ENCODE peak calls at places on chromosomes 7 and 10, in seven cellular contexts. T is HCT116; U is CD8-positive, alpha-beta memory T cell; R is IMR-90; I is SJSA1; W is heart left ventricle; N is lung. G is an unnamed sample. For H3K4me1, the result is how much of the 10 kb centered on the place peaks cover.

GRCh38 chr10:32007026-32007425 is 49.2 kb downstream of the KIF5B start:
- DNase-seq in W (no peak), I (no peak), R (no peak), T (no peak), N (no peak), U (no peak), G (no peak)

GRCh38 chr7:143299346-143299745 is 11.2 kb downstream of the CASP2 start:
- DNase-seq in T (no peak), N (no peak), I (no peak), R (peak), U (no peak), W (no peak), G (no peak)

GRCh38 chr10:18455086-18455884 is 196.1 kb downstream of the NSUN6 start:
- DNase-seq in W (no peak), I (no peak), R (peak), N (no peak), U (no peak), T (no peak), G (no peak)

GRCh38 chr7:87330942-87331341 is 14.5 kb upstream of the CROT start:
- DNase-seq in T (no peak), U (no peak), R (no peak), W (no peak), N (no peak), I (no peak), G (no peak)

GRCh38 chr7:88835147-88835728 is 39.7 kb upstream of the TEX47 start:
- DNase-seq in N (no peak), T (peak), R (no peak), U (no peak), W (no peak), I (peak), G (no peak)

GRCh38 chr7:45028138-45028919 is 28.3 kb downstream of the CCM2 start:
- DNase-seq in T (no peak), U (peak), R (no peak), W (no peak), N (no peak), I (no peak), G (no peak)

GRCh38 chr7:155670521-155670920 is 26.1 kb downstream of the RBM33 start:
- DNase-seq in R (no peak), N (no peak), T (no peak), W (no peak), I (no peak), U (no peak), G (no peak)

GRCh38 chr7:22476822-22477221 is 23.2 kb downstream of the STEAP1B start:
- DNase-seq in R (no peak), T (no peak), I (no peak), W (no peak), U (no peak), N (no peak), G (no peak)

GRCh38 chr7:138126928-138127327 is 50.7 kb downstream of the AKR1D1 start:
- DNase-seq in N (no peak), R (no peak), U (no peak), W (no peak), I (peak), T (no peak), G (no peak)

GRCh38 chr10:87761892-87762291 is 56.1 kb downstream of the ATAD1 start:
- DNase-seq in N (no peak), I (peak), U (no peak), R (peak), W (no peak), T (peak), G (no peak)

GRCh38 chr7:91789558-91789957 is 90.9 kb downstream of the MTERF1 start:
- DNase-seq in W (no peak), I (no peak), T (no peak), R (no peak), U (no peak), N (no peak), G (no peak)

GRCh38 chr10:106044511-106044910 is 1120.0 kb downstream of the SORCS1 start:
- DNase-seq in R (no peak), U (no peak), W (no peak), N (no peak), I (no peak), T (no peak), G (no peak)

GRCh38 chr10:86317949-86318725 is 48.5 kb downstream of the GRID1 start:
- DNase-seq in I (no peak), N (no peak), T (no peak), R (no peak), W (no peak), U (no peak), G (no peak)

GRCh38 chr7:31065840-31066239 is 13.7 kb downstream of the ADCYAP1R1 start:
- DNase-seq in I (no peak), U (no peak), R (no peak), N (no peak), W (no peak), T (no peak), G (no peak)

GRCh38 chr10:37552881-37553280 is 304.5 kb downstream of the ZNF248 start:
- DNase-seq in T (no peak), N (no peak), U (no peak), W (no peak), I (no peak), R (no peak), G (no peak)

GRCh38 chr10:130973127-130973839 is 338.2 kb downstream of the TCERG1L start:
- DNase-seq in W (no peak), U (no peak), T (no peak), N (peak), R (no peak), I (no peak), G (no peak)

GRCh38 chr7:70595741-70596574 is 536.0 kb upstream of the GALNT17 start:
- DNase-seq in I (no peak), T (no peak), R (no peak), W (peak), N (no peak), U (no peak), G (peak)

GRCh38 chr7:88310950-88311674 is 4.4 kb upstream of the STEAP4 start:
- DNase-seq in N (no peak), R (no peak), W (no peak), I (no peak), U (no peak), T (no peak), G (no peak)

GRCh38 chr10:129605986-129606518 is 139.0 kb downstream of the MGMT start:
- DNase-seq in W (no peak), U (no peak), R (no peak), I (no peak), T (no peak), N (no peak), G (no peak)

GRCh38 chr7:19284596-19285300 is 139.5 kb upstream of the FERD3L start:
- DNase-seq in W (no peak), R (peak), N (no peak), T (no peak), U (no peak), I (no peak), G (no peak)

GRCh38 chr10:46286991-46287693 is at the start of gene ANTXRL:
- DNase-seq in I (no peak), T (no peak), N (no peak), W (no peak), R (no peak), U (no peak), G (no peak)

GRCh38 chr10:78875331-78875877 is 193.4 kb upstream of the ZMIZ1 start:
- DNase-seq in R (no peak), U (no peak), N (peak), W (no peak), I (no peak), T (no peak), G (no peak)

GRCh38 chr7:44104880-44105771 is 981 bp downstream of the AEBP1 start:
- DNase-seq in U (peak), W (peak), T (no peak), N (no peak), I (no peak), R (peak), G (peak)

GRCh38 chr7:123057926-123058325 is 62.4 kb upstream of the TAS2R16 start:
- DNase-seq in R (no peak), T (no peak), U (no peak), I (no peak), W (no peak), N (no peak), G (no peak)

GRCh38 chr10:24331457-24331856 is 122.5 kb downstream of the KIAA1217 start:
- DNase-seq in I (no peak), W (no peak), T (no peak), R (peak), N (peak), U (no peak), G (no peak)

GRCh38 chr7:148799893-148800545 is 84.1 kb downstream of the EZH2 start:
- DNase-seq in R (no peak), I (no peak), N (no peak), W (no peak), T (no peak), U (no peak), G (no peak)

GRCh38 chr7:142890838-142891485 is 5.4 kb upstream of the TRPV6 start:
- DNase-seq in R (no peak), N (no peak), U (no peak), T (no peak), W (no peak), I (no peak), G (no peak)

GRCh38 chr7:26372211-26372610 is 80.5 kb downstream of the SNX10 start:
- DNase-seq in W (no peak), U (no peak), T (no peak), N (no peak), I (no peak), R (no peak), G (no peak)

GRCh38 chr7:11751807-11752389 is 80.1 kb downstream of the THSD7A start:
- DNase-seq in N (no peak), T (no peak), I (no peak), R (no peak), U (no peak), W (no peak), G (no peak)

GRCh38 chr10:69569144-69569934 is 3.9 kb downstream of the NEUROG3 start:
- DNase-seq in R (no peak), T (no peak), U (no peak), N (no peak), W (no peak), I (no peak), G (no peak)

GRCh38 chr10:69571618-69572158 is 1.5 kb downstream of the NEUROG3 start:
- DNase-seq in W (no peak), U (no peak), T (no peak), I (no peak), N (no peak), R (no peak), G (no peak)

GRCh38 chr10:69568472-69569143 is 4.6 kb downstream of the NEUROG3 start:
- DNase-seq in I (no peak), T (no peak), N (no peak), U (no peak), W (no peak), R (no peak), G (no peak)

GRCh38 chr10:69572159-69573055 is 815 bp downstream of the NEUROG3 start:
- DNase-seq in W (no peak), N (no peak), R (peak), I (no peak), U (no peak), T (no peak), G (no peak)

GRCh38 chr10:69570050-69570816 is 3.0 kb downstream of the NEUROG3 start:
- DNase-seq in R (no peak), W (no peak), T (no peak), I (no peak), U (no peak), N (no peak), G (no peak)
- H3K4me3 ChIP-seq in R (no peak), W (no peak), T (no peak), I (no peak), U (no peak), N (no peak), G (no peak)

GRCh38 chr10:73865459-73866442 is 8.6 kb downstream of the CAMK2G start:
- DNase-seq in R (no peak), T (no peak), I (no peak), U (peak), W (peak), N (peak), G (no peak)
- H3K4me1 ChIP-seq in R (under half), T (under half), I (under half), U (half or more), W (under half), N (under half), G (under half)

DNA sequence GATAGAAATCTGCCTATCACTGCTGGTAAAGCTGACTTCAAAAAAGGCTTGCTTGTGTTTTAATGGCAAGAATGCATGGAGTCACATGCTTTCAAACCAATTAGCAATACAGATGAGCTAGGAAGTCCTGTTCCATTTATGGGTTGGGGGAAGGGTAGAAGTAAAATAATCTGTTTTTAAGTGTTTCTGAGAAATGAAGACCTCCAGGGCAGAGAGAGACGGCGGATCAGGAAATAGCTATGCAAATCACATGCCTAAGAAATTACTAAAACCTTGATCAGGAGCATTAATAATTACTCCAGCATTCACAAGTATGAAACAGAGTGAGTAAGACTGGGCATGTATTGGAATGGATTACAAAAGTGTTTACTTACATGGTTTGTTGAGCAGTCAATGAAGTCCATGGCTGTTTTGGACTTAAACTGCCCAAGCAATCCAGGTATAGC is 142.0 kb downstream of the ARID5B start:
- DNase-seq in W (no peak), T (no peak), U (no peak), N (no peak), R (peak), I (peak), G (no peak)
- H3K27ac ChIP-seq in W (no peak), T (no peak), U (no peak), N (no peak), R (peak), I (peak), G (no peak)

DNA sequence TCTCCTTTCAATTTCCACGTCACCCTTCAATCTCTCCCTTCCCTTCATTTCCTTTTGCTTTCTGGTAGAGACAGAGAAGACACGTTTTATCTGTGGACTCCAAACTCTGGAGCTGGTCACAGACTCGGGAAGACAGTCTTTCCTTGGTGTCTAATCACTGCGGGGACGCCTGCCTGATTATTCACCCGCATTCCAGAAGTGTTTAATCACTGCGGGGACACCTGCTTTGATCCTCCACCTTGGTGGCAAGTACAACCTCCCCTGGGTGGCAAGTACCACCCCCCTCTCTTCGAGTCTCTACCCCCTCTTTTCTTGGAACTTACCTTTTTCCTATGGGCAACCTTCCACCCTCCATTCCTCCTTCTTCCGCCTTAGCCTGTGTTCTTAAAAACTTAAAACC is 15.3 kb upstream of the LRRC61 start:
- DNase-seq in U (no peak), R (no peak), W (no peak), T (no peak), I (no peak), N (no peak), G (no peak)
- H3K4me3 ChIP-seq in U (no peak), R (no peak), W (no peak), T (peak), I (no peak), N (no peak), G (no peak)

GRCh38 chr7:55476852-55477780 is 95.2 kb downstream of the VOPP1 start:
- DNase-seq in U (no peak), T (no peak), I (peak), W (no peak), R (no peak), N (no peak), G (no peak)

GRCh38 chr7:55476071-55476803 is 96.1 kb downstream of the VOPP1 start:
- DNase-seq in I (peak), R (peak), T (no peak), U (no peak), N (no peak), W (no peak), G (no peak)

GRCh38 chr7:55474944-55475911 is 97.1 kb downstream of the VOPP1 start:
- DNase-seq in W (no peak), T (no peak), N (no peak), I (peak), U (peak), R (no peak), G (peak)

GRCh38 chr7:55472928-55473725 is 99.2 kb downstream of the VOPP1 start:
- DNase-seq in T (no peak), U (no peak), R (no peak), I (peak), N (no peak), W (no peak), G (no peak)

GRCh38 chr7:55473935-55474334 is 98.4 kb downstream of the VOPP1 start:
- DNase-seq in W (no peak), R (no peak), I (no peak), U (no peak), N (no peak), T (no peak), G (no peak)
- H3K4me1 ChIP-seq in W (under half), R (under half), I (half or more), U (half or more), N (under half), T (under half), G (under half)